ENCODE peak calls at places on chromosomes 3 and 15, in ten cellular contexts. N is GM23248, V is GM23338, Y is ovary, L is mammary epithelial cell, M is adipocyte, C is lung, O is heart left ventricle, U is hepatocyte, X is breast epithelium. W is an unnamed sample.
A peak's percentile ranks its signal among the peaks of the same experiment; 100 is the strongest.

GRCh38 chr3:150410311-150411105 is 2.4 kb downstream of the TSC22D2 start:
- DNase-seq in N (peak; percentile 61), M (peak; percentile 56), O (peak; percentile 46), V (peak; percentile 30), Y (peak; percentile 53), U (peak; percentile 23), C (peak; percentile 44), L (peak; percentile 47), X (peak; percentile 25), W (peak; percentile 58)

GRCh38 chr15:29376580-29376979 is 107.0 kb upstream of the NSMCE3 start:
- DNase-seq in X (no peak), U (no peak), V (peak; percentile 37), L (no peak), O (no peak), Y (no peak), M (no peak), N (no peak), C (no peak), W (no peak)

GRCh38 chr3:147298511-147298982 is 107.8 kb downstream of the ZIC4 start:
- DNase-seq in C (no peak), M (peak; percentile 99), L (peak; percentile 76), Y (no peak), V (peak; percentile 57), N (peak; percentile 99), U (peak; percentile 61), O (no peak), X (no peak), W (no peak)

GRCh38 chr15:57382222-57382621 is 5.9 kb downstream of the CGNL1 start:
- DNase-seq in L (no peak), X (no peak), O (no peak), V (no peak), N (no peak), Y (no peak), M (no peak), C (no peak), U (peak; percentile 57), W (no peak)

GRCh38 chr15:88243895-88244787 is 12.4 kb downstream of the NTRK3 start:
- DNase-seq in N (peak; percentile 48), L (peak; percentile 36), M (peak; percentile 49), X (no peak), U (peak; percentile 40), C (no peak), Y (no peak), O (no peak), V (peak; percentile 71), W (no peak)

GRCh38 chr3:71127463-71128243 is 455.9 kb downstream of the FOXP1 start:
- DNase-seq in U (peak; percentile 40), N (peak; percentile 41), O (no peak), V (no peak), L (peak; percentile 71), X (no peak), Y (no peak), M (peak; percentile 71), C (no peak), W (no peak)

GRCh38 chr3:14317057-14317553 is 85.3 kb upstream of the SLC6A6 start:
- DNase-seq in U (no peak), L (peak; percentile 88), N (no peak), X (peak; percentile 94), C (no peak), V (peak; percentile 25), M (no peak), Y (no peak), O (no peak), W (no peak)

GRCh38 chr3:114903213-114903612 is 243.9 kb downstream of the ZBTB20 start:
- DNase-seq in M (no peak), L (no peak), N (peak; percentile 8), C (no peak), X (no peak), Y (no peak), O (no peak), U (no peak), V (no peak), W (no peak)

GRCh38 chr3:105365536-105366301 is 990 bp upstream of the ALCAM start:
- DNase-seq in V (peak; percentile 37), Y (no peak), N (peak; percentile 77), X (no peak), O (no peak), C (peak; percentile 36), M (peak; percentile 87), L (peak; percentile 35), U (peak; percentile 38), W (no peak)

GRCh38 chr3:14740983-14741382 is 66.0 kb downstream of the C3orf20 start:
- DNase-seq in C (no peak), O (no peak), V (no peak), L (no peak), N (no peak), M (no peak), U (no peak), Y (no peak), X (no peak), W (no peak)

GRCh38 chr15:85625856-85626255 is 168.9 kb downstream of the KLHL25 start:
- DNase-seq in Y (no peak), U (no peak), V (no peak), C (no peak), M (peak; percentile 71), X (no peak), O (no peak), N (peak; percentile 83), L (peak; percentile 59), W (no peak)
- H3K36me3 ChIP-seq in Y (no peaks in the 10 kb centered on the region), U (no peaks in the 10 kb centered on the region), V (no peaks in the 10 kb centered on the region), C (peaks cover 9% of the 10 kb centered on the region), M (peaks cover 6% of the 10 kb centered on the region), X (no peaks in the 10 kb centered on the region), O (peaks cover 19% of the 10 kb centered on the region), N (no peaks in the 10 kb centered on the region), L (no peaks in the 10 kb centered on the region), W (no peaks in the 10 kb centered on the region)

DNA sequence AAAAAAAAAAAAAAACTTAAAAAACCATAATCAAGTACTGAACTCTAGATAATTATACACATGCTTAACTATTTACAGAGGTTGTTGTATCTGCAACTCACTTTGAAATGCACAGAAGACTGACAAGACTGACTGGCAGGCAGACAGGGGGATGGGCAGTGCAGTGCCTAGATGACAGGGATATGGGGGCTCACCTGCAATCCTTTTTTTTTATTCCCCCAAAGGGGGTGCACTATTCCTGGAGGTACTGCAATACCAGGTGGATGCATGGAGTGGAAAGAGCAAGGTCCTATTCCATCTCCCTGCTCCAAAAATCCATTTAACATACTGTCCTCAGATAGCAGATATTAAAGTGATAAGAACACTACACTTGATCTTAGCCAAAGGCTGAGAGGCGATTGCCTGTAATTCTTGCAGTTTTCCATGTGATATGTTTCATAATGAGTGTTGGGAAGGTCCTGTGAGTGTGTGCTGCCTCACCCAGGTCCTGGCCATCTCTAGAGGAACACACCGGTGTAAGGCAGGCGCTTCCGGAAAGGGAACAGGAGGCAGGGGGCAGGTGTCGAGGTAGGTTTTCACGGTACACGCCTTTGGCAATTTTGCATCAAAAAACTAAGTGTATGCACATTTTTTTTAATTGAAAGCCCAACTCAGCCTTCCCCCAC is 22.7 kb downstream of the SEC61A1 start:
- DNase-seq in U (peak; percentile 30), Y (no peak), X (no peak), V (no peak), N (peak; percentile 56), O (no peak), C (no peak), M (no peak), L (peak; percentile 35), W (no peak)
- H3K36me3 ChIP-seq in U (no peaks in the 10 kb centered on the region), Y (no peaks in the 10 kb centered on the region), X (no peaks in the 10 kb centered on the region), V (peaks cover 11% of the 10 kb centered on the region), N (peaks cover 9% of the 10 kb centered on the region), O (peaks cover 31% of the 10 kb centered on the region), C (peaks cover 32% of the 10 kb centered on the region), M (peaks cover 38% of the 10 kb centered on the region), L (peaks cover 20% of the 10 kb centered on the region), W (peaks cover 30% of the 10 kb centered on the region)

GRCh38 chr3:31696815-31697548 is 164.3 kb downstream of the STT3B start:
- DNase-seq in N (no peak), X (no peak), C (no peak), U (no peak), L (peak; percentile 27), V (no peak), O (no peak), Y (no peak), M (no peak), W (no peak)

GRCh38 chr3:31693346-31693745 is 160.6 kb downstream of the STT3B start:
- DNase-seq in N (no peak), M (no peak), C (no peak), L (no peak), V (no peak), X (no peak), O (no peak), Y (no peak), U (no peak), W (no peak)

GRCh38 chr3:31692714-31693113 is 160.0 kb downstream of the STT3B start:
- DNase-seq in L (no peak), O (no peak), Y (no peak), X (no peak), U (no peak), V (no peak), C (no peak), M (no peak), N (no peak), W (no peak)

GRCh38 chr3:31696009-31696297 is 163.2 kb downstream of the STT3B start:
- DNase-seq in N (no peak), V (no peak), X (no peak), M (no peak), C (no peak), L (no peak), U (no peak), O (no peak), Y (no peak), W (no peak)

DNA sequence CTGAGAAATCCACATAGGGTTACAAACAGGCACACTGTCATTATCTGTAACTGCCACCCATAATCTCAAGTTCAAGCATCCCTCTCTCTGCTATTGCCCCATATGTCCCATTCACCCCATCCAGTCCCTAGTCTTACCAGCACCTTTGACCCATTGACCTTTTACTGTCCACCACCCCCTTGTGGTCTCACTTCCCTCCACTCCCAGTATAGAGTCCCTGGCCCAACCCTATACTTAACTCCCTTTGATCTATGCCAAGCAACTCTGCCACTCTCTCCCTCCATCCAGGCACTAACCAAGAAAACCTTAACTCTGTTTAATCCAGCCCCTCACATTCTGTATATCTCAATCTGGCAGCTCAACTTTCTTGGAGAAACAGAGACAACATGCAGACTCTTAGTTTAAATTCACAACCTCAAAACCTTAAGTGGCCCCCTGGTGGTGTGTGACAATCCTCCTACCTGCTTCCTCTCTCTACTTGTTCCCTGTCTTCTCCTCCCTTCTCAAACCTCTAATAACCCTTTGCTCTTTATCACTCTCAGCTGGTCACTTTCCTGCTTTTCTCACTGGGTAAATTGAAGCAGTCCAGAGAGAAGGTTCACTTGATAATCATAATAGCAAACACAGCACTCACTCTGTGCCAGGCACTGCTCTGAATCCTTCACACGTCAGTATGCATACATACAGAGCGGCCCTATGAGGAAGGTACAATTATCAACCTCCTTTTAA is 162.7 kb downstream of the STT3B start:
- DNase-seq in X (no peak), L (no peak), V (peak; percentile 62), Y (no peak), M (no peak), N (peak; percentile 8), U (peak; percentile 38), C (no peak), O (no peak), W (no peak)
- H3K36me3 ChIP-seq in X (no peaks in the 10 kb centered on the region), L (no peaks in the 10 kb centered on the region), V (peaks cover 24% of the 10 kb centered on the region), Y (no peaks in the 10 kb centered on the region), M (no peaks in the 10 kb centered on the region), N (no peaks in the 10 kb centered on the region), U (no peaks in the 10 kb centered on the region), C (no peaks in the 10 kb centered on the region), O (no peaks in the 10 kb centered on the region), W (no peaks in the 10 kb centered on the region)

DNA sequence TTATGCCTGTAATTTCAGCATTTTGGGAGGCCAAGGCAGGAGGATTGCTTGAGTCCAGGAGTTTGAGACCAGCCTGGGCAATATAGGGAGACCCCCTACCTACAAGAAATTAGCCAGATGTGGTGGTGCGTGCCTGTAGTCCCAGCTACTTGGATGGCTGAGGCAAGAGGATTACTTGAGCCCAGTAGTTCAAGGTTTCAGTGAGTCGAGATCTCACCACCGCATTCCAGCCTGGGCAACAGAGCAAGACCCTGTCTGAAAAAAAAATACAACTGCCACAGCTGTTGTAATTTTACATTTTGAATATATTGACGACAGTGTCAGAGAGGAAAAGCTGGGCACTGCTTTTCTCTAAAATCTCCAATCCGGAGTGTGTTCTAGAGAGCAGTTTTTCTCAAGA is 21.2 kb downstream of the TATDN2 start:
- DNase-seq in C (no peak), L (no peak), N (no peak), U (no peak), X (no peak), V (no peak), M (no peak), Y (no peak), O (no peak), W (no peak)
- H3K36me3 ChIP-seq in C (peaks cover 29% of the 10 kb centered on the region), L (peaks cover 25% of the 10 kb centered on the region), N (peaks cover 6% of the 10 kb centered on the region), U (no peaks in the 10 kb centered on the region), X (no peaks in the 10 kb centered on the region), V (peaks cover 12% of the 10 kb centered on the region), M (peaks cover 43% of the 10 kb centered on the region), Y (no peaks in the 10 kb centered on the region), O (peaks cover 57% of the 10 kb centered on the region), W (no peaks in the 10 kb centered on the region)

W was measured in gastrocnemius medialis.